ENCODE peak calls at places on chromosomes 12 and 14, in six cellular contexts. One of them, this sample, is unnamed.

GRCh38 chr14:27114180-27114579 is 516.3 kb upstream of the NOVA1 start:
- DNase-seq in left lung: no peak
- DNase-seq in heart left ventricle: no peak
- DNase-seq in left ventricle myocardium inferior: no peak
- DNase-seq in mucosa of descending colon: no peak
- DNase-seq in gastrocnemius medialis: no peak
- DNase-seq in this sample: no peak

GRCh38 chr14:76329951-76330350 is 46.0 kb upstream of the ESRRB start:
- DNase-seq in heart left ventricle: no peak
- DNase-seq in left ventricle myocardium inferior: no peak
- DNase-seq in gastrocnemius medialis: no peak
- DNase-seq in left lung: no peak
- DNase-seq in mucosa of descending colon: no peak
- DNase-seq in this sample: no peak

GRCh38 chr12:2051700-2052625 is 824 bp upstream of the CACNA1C start:
- DNase-seq in heart left ventricle: no peak
- DNase-seq in gastrocnemius medialis: no peak
- DNase-seq in left lung: no peak
- DNase-seq in left ventricle myocardium inferior: no peak
- DNase-seq in mucosa of descending colon: no peak
- DNase-seq in this sample: no peak

GRCh38 chr14:22471545-22472121 is 117.4 kb downstream of the DAD1 start:
- DNase-seq in left lung: peak; percentile 81
- DNase-seq in heart left ventricle: peak; percentile 41
- DNase-seq in left ventricle myocardium inferior: peak; percentile 38
- DNase-seq in mucosa of descending colon: peak; percentile 54
- DNase-seq in gastrocnemius medialis: no peak
- DNase-seq in this sample: peak; percentile 37

GRCh38 chr12:31570880-31571279 is 20.1 kb downstream of the DENND5B start:
- DNase-seq in mucosa of descending colon: no peak
- DNase-seq in left ventricle myocardium inferior: no peak
- DNase-seq in heart left ventricle: no peak
- DNase-seq in gastrocnemius medialis: no peak
- DNase-seq in left lung: no peak
- DNase-seq in this sample: no peak

GRCh38 chr14:70254476-70254961 is 65.8 kb upstream of the SLC8A3 start:
- DNase-seq in heart left ventricle: no peak
- DNase-seq in left ventricle myocardium inferior: no peak
- DNase-seq in mucosa of descending colon: peak; percentile 81
- DNase-seq in left lung: peak; percentile 84
- DNase-seq in gastrocnemius medialis: peak; percentile 37
- DNase-seq in this sample: peak; percentile 75

GRCh38 chr12:113439606-113440030 is 17.4 kb downstream of the SDSL start:
- DNase-seq in left lung: no peak
- DNase-seq in heart left ventricle: no peak
- DNase-seq in left ventricle myocardium inferior: no peak
- DNase-seq in mucosa of descending colon: no peak
- DNase-seq in gastrocnemius medialis: no peak
- DNase-seq in this sample: no peak

GRCh38 chr12:5565933-5566632 is 134.2 kb downstream of the NTF3 start:
- DNase-seq in heart left ventricle: no peak
- DNase-seq in mucosa of descending colon: no peak
- DNase-seq in left lung: no peak
- DNase-seq in gastrocnemius medialis: no peak
- DNase-seq in left ventricle myocardium inferior: no peak
- DNase-seq in this sample: no peak

GRCh38 chr12:127663716-127664115 is 603.3 kb upstream of the TMEM132C start:
- DNase-seq in gastrocnemius medialis: no peak
- DNase-seq in heart left ventricle: no peak
- DNase-seq in left lung: no peak
- DNase-seq in mucosa of descending colon: no peak
- DNase-seq in left ventricle myocardium inferior: no peak
- DNase-seq in this sample: no peak

GRCh38 chr14:29348504-29348903 is 579.1 kb downstream of the PRKD1 start:
- DNase-seq in mucosa of descending colon: no peak
- DNase-seq in heart left ventricle: no peak
- DNase-seq in left ventricle myocardium inferior: no peak
- DNase-seq in gastrocnemius medialis: no peak
- DNase-seq in left lung: no peak
- DNase-seq in this sample: no peak

GRCh38 chr14:29352681-29353080 is 575.0 kb downstream of the PRKD1 start:
- DNase-seq in gastrocnemius medialis: no peak
- DNase-seq in heart left ventricle: no peak
- DNase-seq in left lung: no peak
- DNase-seq in mucosa of descending colon: no peak
- DNase-seq in left ventricle myocardium inferior: no peak
- DNase-seq in this sample: no peak

GRCh38 chr14:29353473-29353872 is 574.2 kb downstream of the PRKD1 start:
- DNase-seq in mucosa of descending colon: no peak
- DNase-seq in left ventricle myocardium inferior: no peak
- DNase-seq in gastrocnemius medialis: no peak
- DNase-seq in heart left ventricle: no peak
- DNase-seq in left lung: no peak
- DNase-seq in this sample: no peak

GRCh38 chr14:29354446-29354845 is 573.2 kb downstream of the PRKD1 start:
- DNase-seq in mucosa of descending colon: no peak
- DNase-seq in heart left ventricle: no peak
- DNase-seq in left lung: no peak
- DNase-seq in left ventricle myocardium inferior: no peak
- DNase-seq in gastrocnemius medialis: no peak
- DNase-seq in this sample: no peak

DNA sequence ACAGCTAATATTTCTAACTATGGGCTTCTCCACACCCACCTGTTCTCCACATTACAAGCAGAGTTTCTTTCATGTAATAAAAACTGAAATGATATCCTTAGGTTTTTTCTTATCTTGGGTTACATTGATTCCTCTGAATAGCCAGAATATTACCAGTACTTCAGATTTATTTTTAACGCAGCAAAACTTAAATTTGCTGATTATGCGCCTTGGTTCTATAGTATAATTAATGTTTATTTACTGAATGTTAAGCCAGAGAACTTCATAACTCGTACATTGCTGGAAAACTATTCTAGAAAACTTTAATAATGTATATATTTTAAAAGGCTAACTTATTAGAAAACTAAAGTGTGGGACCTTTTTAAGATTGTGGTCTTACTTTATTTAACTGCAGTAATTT is 577.2 kb downstream of the PRKD1 start:
- DNase-seq in mucosa of descending colon: no peak
- DNase-seq in heart left ventricle: no peak
- DNase-seq in left lung: no peak
- DNase-seq in left ventricle myocardium inferior: no peak
- DNase-seq in gastrocnemius medialis: no peak
- DNase-seq in this sample: no peak
- H3K9me3 ChIP-seq in mucosa of descending colon: peaks cover 2% of the 10 kb centered on the region
- H3K9me3 ChIP-seq in heart left ventricle: no peaks in the 10 kb centered on the region
- H3K9me3 ChIP-seq in left lung: no peaks in the 10 kb centered on the region
- H3K9me3 ChIP-seq in left ventricle myocardium inferior: no peaks in the 10 kb centered on the region
- H3K9me3 ChIP-seq in gastrocnemius medialis: no peaks in the 10 kb centered on the region
- H3K9me3 ChIP-seq in this sample: no peaks in the 10 kb centered on the region

GRCh38 chr14:28116716-28117115 is 649.9 kb upstream of the FOXG1 start:
- DNase-seq in left ventricle myocardium inferior: no peak
- DNase-seq in left lung: no peak
- DNase-seq in gastrocnemius medialis: no peak
- DNase-seq in heart left ventricle: no peak
- DNase-seq in mucosa of descending colon: no peak
- DNase-seq in this sample: no peak
- TF ChIP-seq CTCF in left ventricle myocardium inferior: no peak
- TF ChIP-seq CTCF in left lung: no peak
- TF ChIP-seq CTCF in gastrocnemius medialis: no peak
- TF ChIP-seq CTCF in heart left ventricle: no peak
- TF ChIP-seq CTCF in mucosa of descending colon: no peak
- TF ChIP-seq CTCF in this sample: no peak

DNA sequence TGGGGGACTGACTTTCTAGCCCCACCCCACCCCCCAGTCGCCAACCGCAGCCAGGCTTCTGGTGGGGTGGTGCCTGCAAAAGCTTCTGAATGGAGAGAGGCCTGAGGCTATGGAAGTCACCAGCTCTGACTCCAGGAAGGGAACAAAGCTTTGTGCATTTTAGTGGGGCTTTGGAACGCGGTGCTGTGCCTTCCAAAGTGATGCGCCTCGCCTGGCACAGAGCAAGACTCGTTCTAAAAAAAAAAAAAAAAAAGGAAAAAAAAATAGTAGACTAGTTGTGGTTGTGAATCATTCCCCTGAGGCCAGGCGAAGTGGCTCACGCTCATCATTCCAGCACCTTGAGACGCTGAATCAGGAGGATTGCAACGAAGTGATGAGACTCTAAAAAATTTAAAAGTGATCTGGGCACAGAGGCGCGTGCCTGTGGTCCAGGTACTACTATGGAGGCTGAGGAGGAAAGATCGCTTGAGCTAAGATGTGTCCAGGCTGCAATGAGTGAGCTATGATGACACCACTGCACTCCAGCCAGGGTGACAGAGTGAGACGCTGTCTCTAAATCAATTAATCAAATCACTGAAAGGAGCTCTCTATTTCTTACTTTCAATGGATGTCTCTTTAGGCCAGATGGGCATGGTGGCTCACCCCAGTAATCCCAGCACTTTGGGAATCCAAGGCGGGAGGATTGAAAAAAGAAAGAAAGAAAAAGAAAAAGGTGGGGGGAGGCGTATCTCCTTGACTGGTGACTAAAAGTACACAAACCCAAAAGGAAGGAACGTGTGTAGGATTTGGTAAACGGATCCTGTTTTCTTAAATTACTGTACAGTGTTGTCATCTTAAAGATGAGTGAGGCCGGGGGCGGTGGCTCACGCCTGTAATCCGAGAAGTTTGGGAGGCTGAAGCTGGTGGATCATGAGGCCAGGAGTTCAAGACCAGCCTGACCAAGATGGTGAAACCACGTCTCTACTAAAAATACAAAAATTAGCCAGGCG is 259.6 kb upstream of the ALG10B start:
- DNase-seq in left ventricle myocardium inferior: no peak
- DNase-seq in mucosa of descending colon: no peak
- DNase-seq in gastrocnemius medialis: no peak
- DNase-seq in left lung: no peak
- DNase-seq in heart left ventricle: no peak
- DNase-seq in this sample: no peak
- H3K9me3 ChIP-seq in left ventricle myocardium inferior: peaks cover 45% of the 10 kb centered on the region
- H3K9me3 ChIP-seq in mucosa of descending colon: peaks cover 35% of the 10 kb centered on the region
- H3K9me3 ChIP-seq in gastrocnemius medialis: no peaks in the 10 kb centered on the region
- H3K9me3 ChIP-seq in left lung: peaks cover 63% of the 10 kb centered on the region
- H3K9me3 ChIP-seq in heart left ventricle: peaks cover 3% of the 10 kb centered on the region
- H3K9me3 ChIP-seq in this sample: no peaks in the 10 kb centered on the region

DNA sequence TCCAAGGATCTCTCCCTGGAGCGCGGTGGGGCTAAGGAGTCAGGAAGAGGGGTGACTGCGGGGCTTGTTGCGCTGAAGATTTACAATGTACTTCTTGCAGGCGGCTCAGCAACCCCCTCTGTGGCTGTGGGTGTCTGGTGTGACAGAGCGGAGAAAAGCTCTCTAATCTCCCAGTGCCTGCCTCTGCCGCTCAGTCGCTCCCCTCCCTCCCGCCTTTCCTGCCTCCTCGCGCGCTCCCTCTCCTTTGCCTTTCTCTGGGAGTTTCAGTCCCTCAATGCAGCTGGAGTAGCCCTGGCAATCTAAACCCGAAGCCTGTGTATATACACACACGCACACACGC is 799 bp upstream of the TRHDE start:
- DNase-seq in mucosa of descending colon: no peak
- DNase-seq in heart left ventricle: no peak
- DNase-seq in left ventricle myocardium inferior: no peak
- DNase-seq in left lung: peak; percentile 70
- DNase-seq in gastrocnemius medialis: no peak
- DNase-seq in this sample: peak; percentile 46
- TF ChIP-seq CTCF in mucosa of descending colon: no peak
- TF ChIP-seq CTCF in heart left ventricle: no peak
- TF ChIP-seq CTCF in left ventricle myocardium inferior: no peak
- TF ChIP-seq CTCF in left lung: no peak
- TF ChIP-seq CTCF in gastrocnemius medialis: no peak
- TF ChIP-seq CTCF in this sample: no peak

GRCh38 chr12:76270657-76271358 is 77.4 kb downstream of the BBS10 start:
- DNase-seq in mucosa of descending colon: no peak
- DNase-seq in left lung: no peak
- DNase-seq in gastrocnemius medialis: no peak
- DNase-seq in left ventricle myocardium inferior: no peak
- DNase-seq in heart left ventricle: no peak
- DNase-seq in this sample: no peak
- H3K9me3 ChIP-seq in mucosa of descending colon: no peaks in the 10 kb centered on the region
- H3K9me3 ChIP-seq in left lung: no peaks in the 10 kb centered on the region
- H3K9me3 ChIP-seq in gastrocnemius medialis: no peaks in the 10 kb centered on the region
- H3K9me3 ChIP-seq in left ventricle myocardium inferior: no peaks in the 10 kb centered on the region
- H3K9me3 ChIP-seq in heart left ventricle: no peaks in the 10 kb centered on the region
- H3K9me3 ChIP-seq in this sample: no peaks in the 10 kb centered on the region

This sample was measured in right lobe of liver.